ENCODE peak calls at places on chromosomes 1 and 21, in five cellular contexts. T is MM.1S; V is psoas muscle; Y is ovary; Q is CD8-positive, alpha-beta T cell. X is an unnamed sample. For H3K4me1, the result is how much of the 10 kb centered on the place peaks cover.

GRCh38 chr1:156746716-156747631 is 4.5 kb downstream of the HDGF start:
- DNase-seq in T (no peak), Y (peak), Q (peak), V (peak), X (peak)

GRCh38 chr1:54453089-54453488 is 46.9 kb upstream of the SSBP3 start:
- DNase-seq in T (no peak), Q (no peak), Y (no peak), V (peak), X (no peak)

GRCh38 chr1:53560572-53561487 is 101.6 kb downstream of the DMRTB1 start:
- DNase-seq in Y (no peak), T (no peak), V (no peak), Q (no peak), X (no peak)

GRCh38 chr1:84892657-84893618 is at the start of gene LPAR3:
- DNase-seq in Y (no peak), V (no peak), T (no peak), Q (peak), X (no peak)

GRCh38 chr1:197519741-197520334 is 251.8 kb downstream of the CRB1 start:
- DNase-seq in T (peak), Q (no peak), V (no peak), Y (no peak), X (no peak)

GRCh38 chr1:166910396-166910994 is 34.4 kb upstream of the TADA1 start:
- DNase-seq in T (peak), V (no peak), Y (no peak), Q (peak), X (no peak)

GRCh38 chr1:174534789-174535188 is 87.0 kb downstream of the GPR52 start:
- DNase-seq in V (no peak), Y (no peak), Q (no peak), T (no peak), X (no peak)

GRCh38 chr21:39377444-39378050 is 28.7 kb upstream of the HMGN1 start:
- DNase-seq in Q (no peak), V (no peak), T (no peak), Y (no peak), X (no peak)

GRCh38 chr1:77652179-77652745 is 30.2 kb downstream of the ZZZ3 start:
- DNase-seq in Q (no peak), V (no peak), T (no peak), Y (no peak), X (no peak)

GRCh38 chr1:246608616-246609376 is 42.5 kb downstream of the CNST start:
- DNase-seq in V (peak), Q (no peak), Y (no peak), T (no peak), X (peak)

GRCh38 chr1:115182012-115182715 is 92.9 kb upstream of the TSPAN2 start:
- DNase-seq in Q (no peak), Y (no peak), T (no peak), V (no peak), X (no peak)

GRCh38 chr1:29708818-29709710 is 472.7 kb downstream of the PTPRU start:
- DNase-seq in T (no peak), Q (no peak), Y (no peak), V (no peak), X (no peak)

GRCh38 chr1:35717911-35718476 is 690 bp downstream of the C1orf216 start:
- DNase-seq in Q (no peak), Y (no peak), T (no peak), V (peak), X (peak)

GRCh38 chr1:28428990-28429520 is 59.5 kb downstream of the PHACTR4 start:
- DNase-seq in Y (no peak), V (no peak), T (no peak), Q (no peak), X (no peak)

GRCh38 chr1:219837274-219837993 is 90.9 kb downstream of the SLC30A10 start:
- DNase-seq in V (no peak), Y (no peak), Q (no peak), T (peak), X (no peak)

GRCh38 chr1:219833214-219833816 is 95.0 kb downstream of the SLC30A10 start:
- DNase-seq in T (no peak), Y (no peak), V (no peak), Q (no peak), X (no peak)

GRCh38 chr1:219834247-219834917 is 94.0 kb downstream of the SLC30A10 start:
- DNase-seq in Q (no peak), V (no peak), Y (no peak), T (no peak), X (no peak)

GRCh38 chr1:219837994-219838294 is 90.4 kb downstream of the SLC30A10 start:
- DNase-seq in T (no peak), V (no peak), Y (no peak), Q (no peak), X (no peak)
- TF ChIP-seq CTCF in T (no peak), V (no peak), Y (no peak), Q (no peak), X (no peak)

GRCh38 chr1:198667186-198667585 is 28.3 kb downstream of the PTPRC start:
- DNase-seq in V (no peak), Y (no peak), T (no peak), Q (no peak), X (no peak)
- H3K4me1 ChIP-seq in V (under half), Y (under half), T (under half), Q (half or more), X (half or more)

DNA sequence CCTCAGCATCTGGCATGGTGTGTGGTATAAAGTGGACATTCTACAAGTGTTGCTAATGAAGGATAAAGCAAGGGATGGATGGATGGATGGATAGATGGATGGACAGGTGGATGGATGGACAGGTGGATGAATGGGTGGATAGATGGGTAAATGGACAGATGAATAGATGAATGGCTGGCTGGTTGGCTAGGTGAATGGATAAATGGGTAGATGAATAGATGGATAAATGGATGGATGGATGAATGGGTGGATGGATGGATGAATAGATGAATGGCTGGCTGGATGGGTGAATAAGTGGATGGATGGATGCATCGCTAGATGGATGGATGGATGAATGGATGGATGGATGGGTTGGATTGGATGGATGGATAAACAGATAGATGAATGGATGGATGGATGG is 66.2 kb downstream of the SUSD4 start:
- DNase-seq in T (no peak), V (no peak), Y (no peak), Q (no peak), X (no peak)
- H3K4me3 ChIP-seq in T (no peak), V (no peak), Y (no peak), Q (no peak), X (no peak)

DNA sequence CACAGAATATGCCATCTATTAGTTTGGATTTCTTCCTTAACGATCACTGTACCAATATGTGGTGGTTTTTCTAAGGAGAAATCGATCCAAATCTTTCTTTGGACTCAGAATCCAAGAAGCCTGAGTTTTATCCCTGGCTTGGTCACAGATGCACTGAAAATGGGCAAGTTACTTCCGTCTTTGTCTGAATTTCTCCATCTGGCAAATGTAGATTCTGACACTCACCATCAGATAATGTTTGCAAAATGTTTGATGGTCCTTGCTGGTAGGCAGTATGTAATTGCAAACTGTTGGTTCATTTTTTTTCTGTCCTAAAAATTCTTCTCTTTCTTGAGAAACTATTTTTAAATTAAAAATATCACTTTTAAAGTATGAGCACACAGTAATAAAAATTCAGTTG is 115.0 kb downstream of the TSEN15 start:
- DNase-seq in T (no peak), Y (no peak), Q (no peak), V (no peak), X (no peak)
- TF ChIP-seq CTCF in T (no peak), Y (no peak), Q (no peak), V (no peak), X (no peak)

GRCh38 chr1:25742316-25742715 is 57.7 kb upstream of the SELENON start:
- DNase-seq in V (no peak), Q (no peak), T (no peak), Y (no peak), X (no peak)
- H3K4me1 ChIP-seq in V (under half), Q (under half), T (under half), Y (under half), X (under half)

GRCh38 chr1:818611-819291 is 105.0 kb upstream of the SAMD11 start:
- DNase-seq in Q (no peak), Y (no peak), V (peak), T (no peak), X (no peak)
- H3K4me3 ChIP-seq in Q (no peak), Y (no peak), V (no peak), T (no peak), X (no peak)

DNA sequence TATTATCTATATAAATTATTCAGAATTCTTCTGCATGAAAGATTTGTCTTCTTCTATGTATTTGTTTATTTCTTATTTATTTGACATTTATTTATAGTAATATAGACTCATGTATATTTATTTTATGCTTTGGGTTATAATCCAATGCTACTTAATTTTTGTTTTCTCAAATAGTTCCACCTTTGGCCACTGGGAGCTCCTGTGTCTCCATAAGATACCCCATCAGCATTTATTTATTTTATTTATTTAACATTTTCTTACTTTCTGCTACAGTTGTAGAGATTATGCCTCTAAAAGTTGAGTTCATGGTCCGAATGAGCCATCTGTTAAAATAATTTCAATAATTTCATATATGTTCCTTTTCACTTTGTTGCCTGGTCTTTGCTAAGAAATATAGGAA is 289.4 kb downstream of the ADGRL2 start:
- DNase-seq in V (no peak), Y (no peak), T (no peak), Q (no peak), X (no peak)
- TF ChIP-seq CTCF in V (no peak), Y (no peak), T (peak), Q (no peak), X (peak)

DNA sequence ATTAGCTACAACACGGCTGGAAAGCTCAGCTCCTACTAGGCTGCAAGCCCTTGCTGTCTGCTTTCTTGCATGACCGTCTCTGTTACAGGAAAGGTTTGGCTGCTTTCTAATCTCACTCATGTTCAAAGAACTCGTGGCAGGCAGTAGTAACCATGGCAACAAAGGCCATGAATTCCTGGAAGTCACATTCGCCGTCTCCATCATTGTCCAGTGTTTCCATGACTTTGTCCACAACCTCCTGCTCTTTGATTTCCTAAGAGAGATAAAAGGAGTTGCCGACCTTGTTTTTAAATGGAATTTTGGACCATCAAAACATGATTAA is 5.7 kb downstream of the S100B start:
- DNase-seq in Y (no peak), Q (no peak), T (no peak), V (no peak), X (no peak)
- H3K4me1 ChIP-seq in Y (under half), Q (under half), T (under half), V (under half), X (under half)